ENCODE peak calls at places on chromosomes 5 and 9, in seven cellular contexts. G is WTC11; M is stimulated activated CD4-positive, alpha-beta T cell treated with anti-CD3 and anti-CD28 coated beads, Interleukin-1b, Interleukin-23, amount 100 ng/mL, for 48 hours; Q is effector CD4-positive, alpha-beta T cell; V is ELR; C is GM12891; R is MV-4-11. B is an unnamed sample.

GRCh38 chr5:132439521-132440206 is 50.9 kb downstream of the IRF1 start:
- DNase-seq in G (no peak), M (no peak), Q (no peak), V (peak), C (no peak), R (peak), B (no peak)

GRCh38 chr5:45793638-45794532 is 97.7 kb upstream of the HCN1 start:
- DNase-seq in G (no peak), M (no peak), Q (no peak), V (no peak), C (no peak), R (no peak), B (no peak)

GRCh38 chr5:134935711-134936602 is 31.0 kb downstream of the PCBD2 start:
- DNase-seq in G (no peak), M (no peak), Q (no peak), V (no peak), C (no peak), R (no peak), B (no peak)

GRCh38 chr9:103942652-103943051 is 151.5 kb upstream of the SMC2 start:
- DNase-seq in G (no peak), M (no peak), Q (no peak), V (no peak), C (no peak), R (no peak), B (no peak)

GRCh38 chr5:531101-531748 is 7.0 kb upstream of the SLC9A3 start:
- DNase-seq in G (no peak), M (no peak), Q (no peak), V (no peak), C (no peak), R (no peak), B (no peak)

GRCh38 chr9:68648164-68648563 is 56.9 kb upstream of the PIP5K1B start:
- DNase-seq in G (no peak), M (no peak), Q (no peak), V (no peak), C (no peak), R (no peak), B (no peak)

GRCh38 chr9:112020680-112021596 is 124.3 kb downstream of the UGCG start:
- DNase-seq in G (no peak), M (no peak), Q (no peak), V (peak), C (no peak), R (no peak), B (no peak)

GRCh38 chr5:154320690-154321089 is 125.1 kb upstream of the SAP30L start:
- DNase-seq in G (no peak), M (no peak), Q (no peak), V (no peak), C (no peak), R (no peak), B (no peak)

GRCh38 chr5:171954721-171955120 is 51.7 kb downstream of the FBXW11 start:
- DNase-seq in G (no peak), M (no peak), Q (no peak), V (peak), C (no peak), R (no peak), B (no peak)

GRCh38 chr5:120913396-120913795 is 449.3 kb downstream of the PRR16 start:
- DNase-seq in G (no peak), M (no peak), Q (no peak), V (no peak), C (no peak), R (no peak), B (no peak)